ENCODE peak calls at places on chromosomes 7 and 10, in six cellular contexts. F is endothelial cell of umbilical vein, H is kidney, S is neural progenitor cell, V is PC-3, Y is thoracic aorta. G is an unnamed sample.

GRCh38 chr10:8044908-8045727 is 9.4 kb upstream of the GATA3 start:
- DNase-seq in S (peak), H (no peak), Y (no peak), F (peak), V (no peak), G (peak)

GRCh38 chr7:45980181-45980905 is 59.3 kb upstream of the IGFBP3 start:
- DNase-seq in H (no peak), S (no peak), F (no peak), Y (no peak), V (no peak), G (no peak)

GRCh38 chr7:140977351-140978140 is 37.2 kb downstream of the MRPS33 start:
- DNase-seq in Y (no peak), F (no peak), S (no peak), H (no peak), V (peak), G (no peak)

GRCh38 chr10:49664006-49664841 is 15.2 kb upstream of the C10orf53 start:
- DNase-seq in H (no peak), V (no peak), S (no peak), F (no peak), Y (no peak), G (no peak)

GRCh38 chr10:73881221-73881919 is 7.0 kb upstream of the CAMK2G start:
- DNase-seq in H (no peak), V (peak), F (no peak), S (no peak), Y (no peak), G (no peak)

GRCh38 chr7:41459623-41460256 is 243.2 kb downstream of the INHBA start:
- DNase-seq in H (no peak), S (no peak), Y (no peak), V (no peak), F (no peak), G (no peak)

GRCh38 chr7:94154858-94155257 is 150.7 kb upstream of the BET1 start:
- DNase-seq in V (no peak), Y (no peak), H (no peak), F (no peak), S (no peak), G (no peak)

GRCh38 chr7:27405780-27406179 is 163.2 kb downstream of the EVX1 start:
- DNase-seq in F (no peak), S (no peak), Y (no peak), V (no peak), H (no peak), G (no peak)

GRCh38 chr7:83410989-83411591 is 237.8 kb downstream of the SEMA3E start:
- DNase-seq in Y (no peak), S (peak), H (no peak), F (peak), V (peak), G (peak)

GRCh38 chr10:114281461-114281860 is 42.4 kb downstream of the VWA2 start:
- DNase-seq in V (no peak), Y (no peak), S (no peak), H (peak), F (no peak), G (no peak)

GRCh38 chr7:143299840-143300239 is 11.7 kb downstream of the CASP2 start:
- DNase-seq in S (peak), V (peak), F (peak), H (no peak), Y (no peak), G (no peak)

GRCh38 chr10:123945506-123945905 is 53.9 kb upstream of the CPXM2 start:
- DNase-seq in Y (no peak), H (no peak), F (no peak), V (peak), S (no peak), G (peak)

GRCh38 chr10:122181055-122181732 is 89.9 kb upstream of the BTBD16 start:
- DNase-seq in S (no peak), F (peak), V (peak), H (peak), Y (no peak), G (peak)

GRCh38 chr10:13651969-13652720 is 65.4 kb downstream of the PRPF18 start:
- DNase-seq in Y (no peak), H (no peak), V (peak), S (no peak), F (no peak), G (peak)

GRCh38 chr10:13648425-13648824 is 61.7 kb downstream of the PRPF18 start:
- DNase-seq in S (no peak), Y (no peak), V (no peak), F (no peak), H (no peak), G (no peak)

GRCh38 chr10:13650961-13651360 is 64.2 kb downstream of the PRPF18 start:
- DNase-seq in V (no peak), F (no peak), Y (no peak), H (no peak), S (no peak), G (no peak)

GRCh38 chr10:13652860-13653259 is 66.1 kb downstream of the PRPF18 start:
- DNase-seq in H (no peak), S (no peak), Y (no peak), V (no peak), F (no peak), G (no peak)

GRCh38 chr10:13649844-13650520 is 63.2 kb downstream of the PRPF18 start:
- DNase-seq in H (no peak), F (no peak), S (no peak), V (no peak), Y (no peak), G (no peak)
- H3K27ac ChIP-seq in H (no peak), F (no peak), S (no peak), V (no peak), Y (no peak), G (no peak)

GRCh38 chr7:4406288-4407058 is 275.6 kb upstream of the FOXK1 start:
- DNase-seq in Y (no peak), H (no peak), V (peak), S (no peak), F (no peak), G (peak)
- TF ChIP-seq CTCF in Y (no peak), H (no peak), V (peak), S (no peak), F (no peak), G (no peak)

DNA sequence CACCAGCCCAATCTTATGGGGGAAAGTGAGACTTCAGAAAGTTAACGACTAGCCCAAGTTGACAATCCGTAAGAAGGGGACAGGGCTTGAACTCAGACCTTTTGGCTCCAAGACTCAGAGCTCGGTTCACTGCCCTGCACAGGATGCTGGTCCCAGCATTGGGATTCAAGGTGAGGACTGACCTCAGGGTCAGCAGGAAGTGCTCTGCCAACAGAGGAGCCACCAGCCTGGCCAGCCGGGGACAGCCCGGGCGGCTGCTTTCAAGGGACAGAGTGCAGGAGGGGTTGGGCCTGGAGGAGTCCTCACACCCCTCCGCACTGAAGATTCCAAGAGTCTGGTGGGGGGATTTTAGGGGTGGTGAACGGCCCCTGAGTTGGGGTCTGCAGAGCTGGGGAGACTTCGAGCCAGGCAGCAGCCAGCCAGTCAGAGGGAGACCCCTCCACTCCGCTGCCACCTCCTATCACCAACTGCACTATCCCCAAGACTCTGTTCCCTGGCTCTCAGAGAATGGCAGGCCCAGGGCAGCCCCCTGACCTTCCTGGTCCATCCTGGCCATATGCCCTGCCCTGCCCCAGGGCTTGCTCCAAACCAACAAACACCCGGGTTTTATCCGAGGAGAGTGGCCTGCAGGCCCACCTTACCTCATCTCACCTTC is 19.7 kb downstream of the TLL2 start:
- DNase-seq in S (no peak), Y (no peak), F (no peak), H (no peak), V (no peak), G (no peak)
- H3K27ac ChIP-seq in S (no peak), Y (no peak), F (no peak), H (no peak), V (no peak), G (no peak)

GRCh38 chr10:33129181-33129928 is 171.3 kb upstream of the ITGB1 start:
- DNase-seq in F (no peak), S (no peak), Y (no peak), H (no peak), V (peak), G (peak)

GRCh38 chr10:33129987-33130386 is 172.0 kb upstream of the ITGB1 start:
- DNase-seq in H (no peak), F (no peak), V (no peak), S (no peak), Y (no peak), G (no peak)

GRCh38 chr10:33133557-33133956 is 175.5 kb upstream of the ITGB1 start:
- DNase-seq in S (no peak), F (no peak), V (peak), H (no peak), Y (no peak), G (peak)

GRCh38 chr10:33134011-33134751 is 176.2 kb upstream of the ITGB1 start:
- DNase-seq in F (peak), Y (peak), S (no peak), H (peak), V (peak), G (peak)

DNA sequence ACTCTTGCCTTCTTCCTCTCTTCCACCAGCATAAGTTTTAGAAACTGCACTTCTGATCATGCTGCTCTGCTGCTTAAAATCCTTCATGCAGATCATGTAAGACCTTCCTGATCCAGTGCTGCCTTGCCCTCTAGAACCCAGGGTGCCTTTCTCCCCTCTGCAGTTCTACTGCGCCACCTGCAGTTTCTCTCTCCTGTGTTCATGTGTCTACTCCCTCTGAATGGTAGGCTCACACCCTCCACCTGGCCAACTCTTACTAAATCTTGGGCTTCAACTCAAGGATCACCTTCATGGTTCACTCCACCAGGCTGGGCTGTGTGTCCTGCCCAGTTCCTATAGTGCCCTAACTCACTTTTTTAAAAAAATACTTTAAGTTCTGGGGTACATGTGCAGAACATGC is 174.6 kb upstream of the ITGB1 start:
- DNase-seq in F (no peak), Y (no peak), H (no peak), V (peak), S (no peak), G (no peak)
- TF ChIP-seq CTCF in F (no peak), Y (no peak), H (peak), V (no peak), S (peak), G (peak)

DNA sequence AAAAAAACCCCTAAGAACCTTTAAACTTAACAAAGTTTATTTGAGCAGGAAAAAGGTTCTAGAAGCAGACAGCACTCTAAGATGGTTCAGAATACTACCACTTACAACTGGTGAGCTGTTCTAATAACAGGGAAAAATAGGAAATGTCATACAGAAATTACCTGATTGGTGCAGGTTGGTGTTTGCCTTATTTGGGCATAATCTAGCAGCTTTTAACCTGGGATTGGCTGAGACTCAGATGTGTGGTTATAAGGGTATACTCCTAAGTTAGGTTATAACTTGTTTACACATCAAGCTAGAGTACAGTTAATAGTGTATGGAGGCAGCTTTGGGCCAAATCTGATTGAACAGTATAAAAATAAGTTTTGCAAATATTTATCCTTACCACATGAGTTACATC is 59.8 kb downstream of the MAPK8 start:
- DNase-seq in V (peak), S (no peak), Y (no peak), H (no peak), F (peak), G (peak)
- H3K27ac ChIP-seq in V (peak), S (no peak), Y (no peak), H (no peak), F (peak), G (no peak)

DNA sequence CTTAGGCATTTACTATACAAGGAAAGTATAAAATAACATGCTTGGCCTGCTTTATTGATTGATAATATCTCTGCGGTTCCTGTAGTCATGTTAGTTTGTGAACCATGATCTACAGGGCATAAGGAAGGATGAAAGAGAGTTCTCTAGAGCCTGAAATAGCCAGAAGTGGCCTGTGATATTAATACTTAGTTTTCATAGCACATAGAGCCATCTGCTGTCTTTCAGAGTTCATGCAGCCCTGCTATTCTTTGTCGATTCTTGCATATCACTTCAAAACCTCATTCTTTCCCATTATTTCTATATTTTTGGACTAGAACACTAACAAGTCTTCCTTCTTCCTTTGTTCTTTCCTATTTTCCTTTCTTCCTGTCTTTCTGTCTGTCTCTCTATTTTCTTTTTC is 26.4 kb upstream of the PRKG1 start:
- DNase-seq in Y (no peak), V (peak), S (no peak), F (no peak), H (no peak), G (no peak)
- TF ChIP-seq CTCF in Y (no peak), V (peak), S (no peak), F (no peak), H (peak), G (no peak)

GRCh38 chr10:96625173-96625572 is 38.4 kb upstream of the TM9SF3 start:
- DNase-seq in Y (no peak), H (no peak), S (no peak), V (no peak), F (no peak), G (no peak)
- H3K27ac ChIP-seq in Y (no peak), H (no peak), S (no peak), V (no peak), F (no peak), G (no peak)

G was measured in mammary epithelial cell.